ENCODE peak calls at places on chromosome 15, in six cellular contexts. G, I, V, Z, U and B are unnamed samples.

GRCh38 chr15:87287156-87287555 is 969.4 kb downstream of the NTRK3 start:
- DNase-seq in V (no peak), Z (no peak), U (no peak), I (no peak), G (no peak), B (no peak)

GRCh38 chr15:92917606-92918407 is 17.7 kb downstream of the CHD2 start:
- DNase-seq in U (peak; percentile 81), I (peak; percentile 86), G (peak; percentile 94), Z (peak; percentile 89), V (peak; percentile 95), B (peak; percentile 87)

GRCh38 chr15:99683000-99683670 is 50.1 kb downstream of the LYSMD4 start:
- DNase-seq in G (no peak), V (no peak), U (no peak), Z (no peak), I (no peak), B (no peak)

GRCh38 chr15:59491062-59491461 is 53.1 kb downstream of the FAM81A start:
- DNase-seq in Z (no peak), U (no peak), I (no peak), V (no peak), G (no peak), B (no peak)

GRCh38 chr15:87942316-87942715 is 314.2 kb downstream of the NTRK3 start:
- DNase-seq in V (peak; percentile 30), G (no peak), I (no peak), Z (no peak), U (no peak), B (no peak)

GRCh38 chr15:27549796-27550195 is 549.3 kb downstream of the OCA2 start:
- DNase-seq in U (no peak), I (no peak), G (no peak), V (no peak), Z (no peak), B (no peak)

GRCh38 chr15:55496716-55497115 is 11.3 kb downstream of the DNAAF4 start:
- DNase-seq in G (no peak), I (no peak), Z (no peak), V (no peak), U (no peak), B (no peak)

GRCh38 chr15:40647523-40647922 is 47.5 kb upstream of the RAD51 start:
- DNase-seq in U (no peak), V (peak; percentile 7), Z (no peak), G (no peak), I (no peak), B (no peak)

GRCh38 chr15:60933914-60934885 is 294.9 kb downstream of the RORA start:
- DNase-seq in G (no peak), U (no peak), V (peak; percentile 43), Z (no peak), I (no peak), B (no peak)

GRCh38 chr15:82966671-82967071 is 14.2 kb upstream of the HOMER2 start:
- DNase-seq in U (no peak), Z (no peak), G (no peak), V (no peak), I (no peak), B (no peak)

GRCh38 chr15:95025924-95026728 is 794.8 kb downstream of the MCTP2 start:
- DNase-seq in U (no peak), Z (no peak), V (peak; percentile 72), G (peak; percentile 2), I (peak; percentile 32), B (no peak)

GRCh38 chr15:41796457-41796856 is 22.2 kb downstream of the MAPKBP1 start:
- DNase-seq in U (no peak), G (no peak), Z (no peak), I (no peak), V (no peak), B (no peak)

GRCh38 chr15:62889734-62890505 is 152.6 kb upstream of the TPM1 start:
- DNase-seq in V (no peak), G (no peak), I (no peak), U (no peak), Z (no peak), B (peak; percentile 58)